ENCODE peak calls at places on chromosomes 5 and 9, in ten cellular contexts. G is naive thymus-derived CD8-positive, alpha-beta T cell; S is stimulated activated naive CD4-positive, alpha-beta T cell; U is AG04449; I is astrocyte of the spinal cord; K is iris pigment epithelial cell; Y is RPMI8226; L is anterior cingulate cortex; Q is NCI-H1092 treated with DMSO at 0.1 percent for 48 hours; H is CD8-positive, alpha-beta T cell. A is an unnamed sample.

GRCh38 chr5:148838357-148838756 is 11.9 kb downstream of the ADRB2 start:
- DNase-seq in G (no peak), S (no peak), U (no peak), I (no peak), K (no peak), Y (no peak), L (no peak), Q (no peak), H (no peak), A (no peak)

GRCh38 chr9:85404911-85405580 is 336.7 kb downstream of the AGTPBP1 start:
- DNase-seq in G (no peak), S (no peak), U (no peak), I (peak), K (no peak), Y (no peak), L (no peak), Q (no peak), H (no peak), A (no peak)

GRCh38 chr5:168987540-168988300 is 313.2 kb downstream of the SLIT3 start:
- DNase-seq in G (peak), S (peak), U (no peak), I (peak), K (peak), Y (peak), L (peak), Q (peak), H (no peak), A (peak)

GRCh38 chr9:117303643-117304230 is 111.1 kb downstream of the ASTN2 start:
- DNase-seq in G (no peak), S (no peak), U (no peak), I (no peak), K (no peak), Y (no peak), L (no peak), Q (no peak), H (no peak), A (no peak)

GRCh38 chr5:76838481-76839261 is 11.1 kb upstream of the S100Z start:
- DNase-seq in G (no peak), S (no peak), U (no peak), I (peak), K (peak), Y (no peak), L (no peak), Q (no peak), H (no peak), A (no peak)

GRCh38 chr5:126462239-126463014 is 39.2 kb downstream of the GRAMD2B start:
- DNase-seq in G (no peak), S (no peak), U (no peak), I (no peak), K (peak), Y (no peak), L (no peak), Q (no peak), H (no peak), A (peak)

GRCh38 chr5:55988979-55989612 is 5.7 kb downstream of the IL6ST start:
- DNase-seq in G (no peak), S (no peak), U (no peak), I (no peak), K (no peak), Y (no peak), L (no peak), Q (no peak), H (no peak), A (no peak)

GRCh38 chr9:95641591-95641990 is 124.8 kb upstream of the PTCH1 start:
- DNase-seq in G (no peak), S (no peak), U (no peak), I (no peak), K (peak), Y (peak), L (no peak), Q (peak), H (no peak), A (no peak)

GRCh38 chr5:111144352-111144930 is 52.3 kb downstream of the WDR36 start:
- DNase-seq in G (no peak), S (no peak), U (no peak), I (peak), K (no peak), Y (no peak), L (no peak), Q (no peak), H (no peak), A (no peak)

GRCh38 chr9:37529111-37529510 is 43.4 kb downstream of the POLR1E start:
- DNase-seq in G (no peak), S (peak), U (no peak), I (peak), K (peak), Y (peak), L (no peak), Q (no peak), H (peak), A (no peak)

GRCh38 chr5:23840083-23840482 is 332.7 kb downstream of the PRDM9 start:
- DNase-seq in G (no peak), S (no peak), U (no peak), I (no peak), K (no peak), Y (no peak), L (no peak), Q (no peak), H (no peak), A (no peak)

GRCh38 chr5:61301820-61302563 is 30.1 kb upstream of the ZSWIM6 start:
- DNase-seq in G (no peak), S (no peak), U (peak), I (peak), K (peak), Y (no peak), L (peak), Q (no peak), H (no peak), A (peak)

GRCh38 chr5:122500245-122501086 is 188.4 kb downstream of the SNCAIP start:
- DNase-seq in G (no peak), S (no peak), U (no peak), I (peak), K (peak), Y (peak), L (peak), Q (peak), H (no peak), A (peak)

GRCh38 chr5:57816108-57816507 is 333.5 kb upstream of the ACTBL2 start:
- DNase-seq in G (no peak), S (no peak), U (peak), I (peak), K (peak), Y (no peak), L (no peak), Q (no peak), H (no peak), A (no peak)

GRCh38 chr5:96140084-96140483 is 178.4 kb upstream of the ELL2 start:
- DNase-seq in G (no peak), S (no peak), U (no peak), I (no peak), K (no peak), Y (no peak), L (no peak), Q (no peak), H (no peak), A (no peak)

GRCh38 chr5:136226401-136226800 is 33.4 kb upstream of the SMIM32 start:
- DNase-seq in G (no peak), S (no peak), U (no peak), I (no peak), K (no peak), Y (no peak), L (no peak), Q (no peak), H (no peak), A (no peak)

GRCh38 chr9:30039712-30040111 is 2344.7 kb upstream of the ACO1 start:
- DNase-seq in G (no peak), S (no peak), U (no peak), I (no peak), K (no peak), Y (peak), L (no peak), Q (peak), H (no peak), A (no peak)

GRCh38 chr9:29439961-29440360 is 1866.7 kb upstream of the C9orf72 start:
- DNase-seq in G (no peak), S (no peak), U (no peak), I (peak), K (peak), Y (no peak), L (no peak), Q (no peak), H (no peak), A (no peak)

GRCh38 chr5:145776886-145777285 is 58.3 kb downstream of the PRELID2 start:
- DNase-seq in G (no peak), S (no peak), U (no peak), I (peak), K (peak), Y (no peak), L (no peak), Q (no peak), H (no peak), A (no peak)